ENCODE peak calls at places on chromosomes 3 and 15, in seven cellular contexts. U is CD8-positive, alpha-beta T cell; S is fibroblast of lung; E is endothelial cell; K is mammary epithelial cell; O is Calu3; N is fibroblast of pulmonary artery. H is an unnamed sample.

GRCh38 chr3:190384241-190384863 is 3.6 kb upstream of the CLDN16 start:
- DNase-seq in U (no peak), S (peak), E (no peak), K (peak), O (peak), N (peak), H (peak)

GRCh38 chr3:158522737-158523136 is 48.3 kb upstream of the MLF1 start:
- DNase-seq in U (no peak), S (peak), E (no peak), K (peak), O (no peak), N (peak), H (peak)

GRCh38 chr3:156602424-156602823 is 47.5 kb upstream of the SSR3 start:
- DNase-seq in U (no peak), S (peak), E (no peak), K (peak), O (no peak), N (no peak), H (peak)

GRCh38 chr3:177610677-177611654 is 413.7 kb upstream of the TBL1XR1 start:
- DNase-seq in U (peak), S (peak), E (no peak), K (no peak), O (peak), N (no peak), H (peak)

GRCh38 chr3:140216249-140216648 is 281.3 kb downstream of the CLSTN2 start:
- DNase-seq in U (no peak), S (no peak), E (no peak), K (peak), O (peak), N (no peak), H (peak)

GRCh38 chr3:144643778-144644191 is 672.2 kb downstream of the DIPK2A start:
- DNase-seq in U (no peak), S (peak), E (no peak), K (no peak), O (no peak), N (peak), H (no peak)

GRCh38 chr15:92453611-92454010 is 59.9 kb downstream of the ST8SIA2 start:
- DNase-seq in U (no peak), S (no peak), E (no peak), K (no peak), O (no peak), N (no peak), H (no peak)

GRCh38 chr15:57213783-57214366 is 162.4 kb upstream of the CGNL1 start:
- DNase-seq in U (no peak), S (peak), E (no peak), K (peak), O (no peak), N (peak), H (peak)

GRCh38 chr3:154728285-154728684 is 298.3 kb upstream of the GPR149 start:
- DNase-seq in U (no peak), S (no peak), E (no peak), K (no peak), O (no peak), N (no peak), H (no peak)

GRCh38 chr3:195918176-195918575 is 9.8 kb upstream of the TNK2 start:
- DNase-seq in U (no peak), S (no peak), E (no peak), K (no peak), O (no peak), N (no peak), H (no peak)

GRCh38 chr3:69248394-69248793 is 126.0 kb upstream of the LMOD3 start:
- DNase-seq in U (no peak), S (no peak), E (no peak), K (no peak), O (peak), N (no peak), H (no peak)

GRCh38 chr3:156793851-156794250 is 32.3 kb upstream of the LEKR1 start:
- DNase-seq in U (no peak), S (no peak), E (no peak), K (no peak), O (no peak), N (no peak), H (no peak)

GRCh38 chr3:152299243-152299976 is 30.7 kb downstream of the MBNL1 start:
- DNase-seq in U (no peak), S (no peak), E (no peak), K (no peak), O (no peak), N (no peak), H (no peak)

GRCh38 chr3:72036899-72037298 is 252.0 kb upstream of the PROK2 start:
- DNase-seq in U (no peak), S (peak), E (no peak), K (no peak), O (no peak), N (peak), H (no peak)

GRCh38 chr3:52237659-52238172 is 1.2 kb downstream of the TWF2 start:
- DNase-seq in U (no peak), S (peak), E (no peak), K (peak), O (peak), N (peak), H (peak)

GRCh38 chr3:186609247-186609868 is 3.5 kb upstream of the AHSG start:
- DNase-seq in U (no peak), S (no peak), E (no peak), K (peak), O (peak), N (peak), H (peak)

GRCh38 chr3:25589104-25589782 is 75.5 kb downstream of the TOP2B start:
- DNase-seq in U (no peak), S (peak), E (no peak), K (no peak), O (no peak), N (no peak), H (no peak)

GRCh38 chr3:177705976-177706866 is 508.9 kb upstream of the TBL1XR1 start:
- DNase-seq in U (no peak), S (peak), E (no peak), K (no peak), O (no peak), N (no peak), H (no peak)

GRCh38 chr3:184645304-184645703 is 66.6 kb downstream of the MAGEF1 start:
- DNase-seq in U (no peak), S (no peak), E (no peak), K (peak), O (peak), N (peak), H (peak)

GRCh38 chr3:57166660-57167059 is 1.5 kb upstream of the IL17RD start:
- DNase-seq in U (no peak), S (no peak), E (no peak), K (no peak), O (no peak), N (no peak), H (no peak)

GRCh38 chr15:68366314-68366713 is 65.6 kb downstream of the ITGA11 start:
- DNase-seq in U (no peak), S (no peak), E (no peak), K (no peak), O (no peak), N (no peak), H (no peak)

GRCh38 chr3:134753999-134754742 is 40.9 kb upstream of the EPHB1 start:
- DNase-seq in U (no peak), S (no peak), E (no peak), K (no peak), O (no peak), N (peak), H (no peak)
- TF ChIP-seq CTCF in U (no peak), S (no peak), E (no peak), K (no peak), O (no peak), N (no peak), H (no peak)

DNA sequence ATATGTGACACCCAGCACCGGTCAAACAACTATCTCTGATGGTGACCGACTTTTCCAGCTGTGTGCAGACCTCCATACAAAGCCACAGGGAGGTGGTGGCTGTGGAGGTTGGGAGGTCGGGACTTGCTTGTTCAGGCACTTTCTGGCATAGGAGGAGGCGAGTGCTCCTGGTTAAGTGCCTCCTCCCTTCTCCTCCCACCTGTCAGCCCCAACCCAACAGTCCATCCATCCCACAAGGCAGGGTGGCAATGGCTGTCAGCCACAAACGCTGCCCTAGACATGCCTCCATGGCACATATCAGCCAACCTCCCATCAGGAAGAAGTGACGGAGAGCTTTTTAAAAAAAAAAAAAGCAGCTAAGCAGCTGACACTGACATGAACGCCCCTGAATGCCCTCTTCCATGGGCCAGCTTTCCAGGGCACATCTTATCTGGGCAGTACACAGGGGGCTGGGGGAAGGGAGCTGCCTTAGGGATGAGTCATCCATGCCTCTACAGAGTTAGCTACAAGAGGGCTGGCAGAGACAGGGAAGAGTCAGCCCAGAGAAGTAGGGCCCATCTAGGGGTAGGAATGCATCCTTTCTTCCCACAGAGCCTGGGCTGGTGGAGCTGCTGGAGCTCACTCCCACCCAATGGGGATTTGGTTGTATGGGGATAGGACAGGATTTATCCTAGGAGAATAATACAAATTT is 41.2 kb downstream of the CCDC12 start:
- DNase-seq in U (no peak), S (peak), E (peak), K (peak), O (peak), N (peak), H (peak)
- TF ChIP-seq CTCF in U (no peak), S (peak), E (no peak), K (peak), O (peak), N (peak), H (peak)

GRCh38 chr3:61858054-61858453 is 296.7 kb downstream of the PTPRG start:
- DNase-seq in U (no peak), S (peak), E (no peak), K (peak), O (no peak), N (peak), H (peak)
- TF ChIP-seq CTCF in U (no peak), S (peak), E (no peak), K (peak), O (no peak), N (peak), H (peak)

GRCh38 chr3:117018622-117019021 is 309.0 kb downstream of the TUSC7 start:
- DNase-seq in U (no peak), S (no peak), E (no peak), K (no peak), O (no peak), N (no peak), H (no peak)

GRCh38 chr3:117011687-117012250 is 302.2 kb downstream of the TUSC7 start:
- DNase-seq in U (no peak), S (no peak), E (no peak), K (no peak), O (no peak), N (peak), H (no peak)

GRCh38 chr3:117017135-117017990 is 307.8 kb downstream of the TUSC7 start:
- DNase-seq in U (no peak), S (no peak), E (no peak), K (no peak), O (no peak), N (no peak), H (no peak)

GRCh38 chr3:117019082-117019713 is 309.6 kb downstream of the TUSC7 start:
- DNase-seq in U (no peak), S (peak), E (peak), K (peak), O (peak), N (peak), H (peak)

DNA sequence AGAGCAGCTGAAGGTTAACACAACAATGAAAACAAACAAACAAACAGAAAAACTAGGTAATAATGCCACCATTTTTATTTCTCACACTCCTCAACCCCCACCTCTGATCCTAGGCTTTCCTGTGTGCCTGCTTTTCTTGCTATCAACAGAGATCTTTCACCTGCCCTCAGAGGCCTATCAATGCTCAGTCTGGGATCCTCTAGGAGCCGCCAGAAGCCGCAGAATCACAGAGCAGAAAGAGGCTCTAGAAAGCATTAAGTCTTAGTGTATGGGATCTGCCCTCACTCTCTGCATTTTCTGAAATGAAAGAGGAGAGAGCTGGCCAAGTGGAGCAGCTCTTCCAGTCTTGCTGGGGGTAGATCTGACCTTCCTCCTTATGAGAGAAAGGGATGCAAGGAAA is 306.8 kb downstream of the TUSC7 start:
- DNase-seq in U (no peak), S (no peak), E (no peak), K (no peak), O (no peak), N (no peak), H (no peak)
- TF ChIP-seq CTCF in U (no peak), S (no peak), E (no peak), K (no peak), O (no peak), N (no peak), H (no peak)

GRCh38 chr15:84915011-84915958 is 30.8 kb downstream of the SLC28A1 start:
- DNase-seq in U (no peak), S (peak), E (no peak), K (peak), O (peak), N (peak), H (peak)

GRCh38 chr15:84917452-84917851 is 33.0 kb downstream of the SLC28A1 start:
- DNase-seq in U (no peak), S (no peak), E (no peak), K (no peak), O (no peak), N (no peak), H (no peak)

GRCh38 chr15:84911879-84912660 is 27.6 kb downstream of the SLC28A1 start:
- DNase-seq in U (no peak), S (peak), E (no peak), K (peak), O (peak), N (peak), H (peak)

GRCh38 chr15:84910928-84911623 is 26.6 kb downstream of the SLC28A1 start:
- DNase-seq in U (no peak), S (no peak), E (no peak), K (no peak), O (no peak), N (no peak), H (peak)

GRCh38 chr15:84914351-84914750 is 29.9 kb downstream of the SLC28A1 start:
- DNase-seq in U (no peak), S (no peak), E (no peak), K (no peak), O (no peak), N (no peak), H (no peak)
- TF ChIP-seq CTCF in U (no peak), S (no peak), E (no peak), K (no peak), O (no peak), N (no peak), H (no peak)

H was measured in MCF 10A.